ENCODE peak calls at places on chromosome 20, in nine cellular contexts. S is HTR-8/SVneo; B is MM.1S; I is foreskin fibroblast; N is NCI-H1092; P is NCI-H526 treated with DMSO at 0.1 percent for 48 hours; J is stimulated activated CD8-positive, alpha-beta memory T cell treated with anti-CD3 and anti-CD28 coated beads, Interleukin-15, amount 100 ng/mL, for 4 hours; O is GM12865; H is effector CD4-positive, alpha-beta T cell. C is an unnamed sample.

GRCh38 chr20:40563296-40563950 is 125.6 kb downstream of the MAFB start:
- DNase-seq in S (no peak), B (no peak), I (peak; percentile 4), N (no peak), P (no peak), J (no peak), O (no peak), H (no peak), C (no peak)

GRCh38 chr20:62133051-62133845 is 9.9 kb downstream of the PSMA7 start:
- DNase-seq in S (no peak), B (no peak), I (no peak), N (no peak), P (no peak), J (no peak), O (no peak), H (no peak), C (no peak)

GRCh38 chr20:47674145-47674544 is 111.1 kb downstream of the SULF2 start:
- DNase-seq in S (no peak), B (no peak), I (no peak), N (no peak), P (no peak), J (no peak), O (no peak), H (no peak), C (no peak)

GRCh38 chr20:18404172-18404571 is 62.7 kb downstream of the DZANK1 start:
- DNase-seq in S (no peak), B (no peak), I (no peak), N (no peak), P (no peak), J (no peak), O (peak; percentile 6), H (no peak), C (no peak)

GRCh38 chr20:5569021-5569420 is 181.2 kb upstream of the SHLD1 start:
- DNase-seq in S (peak; percentile 48), B (peak; percentile 72), I (peak; percentile 60), N (peak; percentile 17), P (peak; percentile 65), J (no peak), O (peak; percentile 60), H (peak; percentile 44), C (peak; percentile 22)

GRCh38 chr20:9912858-9913434 is 74.1 kb upstream of the PAK5 start:
- DNase-seq in S (peak; percentile 20), B (peak; percentile 63), I (peak; percentile 71), N (no peak), P (peak; percentile 16), J (no peak), O (peak; percentile 55), H (peak; percentile 4), C (peak; percentile 20)

GRCh38 chr20:58222446-58222845 is 6.0 kb downstream of the ANKRD60 start:
- DNase-seq in S (no peak), B (no peak), I (no peak), N (no peak), P (no peak), J (no peak), O (no peak), H (no peak), C (no peak)

GRCh38 chr20:5001174-5002076 is at the start of gene SLC23A2:
- DNase-seq in S (peak; percentile 61), B (peak; percentile 51), I (peak; percentile 65), N (no peak), P (peak; percentile 46), J (peak; percentile 49), O (peak; percentile 61), H (peak; percentile 49), C (no peak)

GRCh38 chr20:36342721-36343120 is 36.6 kb downstream of the DLGAP4 start:
- DNase-seq in S (no peak), B (no peak), I (no peak), N (no peak), P (no peak), J (no peak), O (no peak), H (no peak), C (no peak)

GRCh38 chr20:16437387-16437990 is 135.8 kb downstream of the KIF16B start:
- DNase-seq in S (no peak), B (no peak), I (no peak), N (no peak), P (no peak), J (no peak), O (no peak), H (no peak), C (no peak)

GRCh38 chr20:47681977-47682812 is 103.1 kb downstream of the SULF2 start:
- DNase-seq in S (peak; percentile 58), B (no peak), I (peak; percentile 49), N (no peak), P (no peak), J (no peak), O (no peak), H (no peak), C (no peak)

GRCh38 chr20:40599987-40600386 is 89.0 kb downstream of the MAFB start:
- DNase-seq in S (no peak), B (no peak), I (no peak), N (no peak), P (no peak), J (no peak), O (no peak), H (no peak), C (no peak)

GRCh38 chr20:33668087-33668790 is 1.5 kb downstream of the ACTL10 start:
- DNase-seq in S (no peak), B (no peak), I (no peak), N (no peak), P (no peak), J (peak; percentile 59), O (no peak), H (peak; percentile 68), C (no peak)

GRCh38 chr20:12067686-12068085 is 150.0 kb downstream of the BTBD3 start:
- DNase-seq in S (no peak), B (no peak), I (no peak), N (no peak), P (no peak), J (no peak), O (no peak), H (no peak), C (no peak)

GRCh38 chr20:24823176-24823575 is 125.9 kb upstream of the CST7 start:
- DNase-seq in S (no peak), B (no peak), I (no peak), N (no peak), P (no peak), J (no peak), O (no peak), H (no peak), C (no peak)

GRCh38 chr20:48734104-48734749 is 93.6 kb downstream of the PREX1 start:
- DNase-seq in S (no peak), B (no peak), I (peak; percentile 43), N (no peak), P (no peak), J (no peak), O (no peak), H (no peak), C (no peak)

GRCh38 chr20:23032056-23032455 is 3.1 kb upstream of the SSTR4 start:
- DNase-seq in S (no peak), B (no peak), I (no peak), N (no peak), P (no peak), J (no peak), O (no peak), H (no peak), C (no peak)

GRCh38 chr20:52410182-52410647 is 218.6 kb upstream of the ZFP64 start:
- DNase-seq in S (no peak), B (no peak), I (no peak), N (no peak), P (no peak), J (peak; percentile 8), O (no peak), H (peak; percentile 46), C (no peak)

GRCh38 chr20:46089076-46089337 is 755 bp downstream of the NCOA5 start:
- DNase-seq in S (no peak), B (no peak), I (no peak), N (peak; percentile 35), P (no peak), J (no peak), O (no peak), H (no peak), C (no peak)

GRCh38 chr20:34220581-34220980 is 20.6 kb upstream of the ASIP start:
- DNase-seq in S (peak; percentile 72), B (no peak), I (peak; percentile 56), N (no peak), P (no peak), J (no peak), O (no peak), H (no peak), C (no peak)

GRCh38 chr20:35515949-35516645 is 13.4 kb downstream of the C20orf173 start:
- DNase-seq in S (peak; percentile 87), B (no peak), I (peak; percentile 88), N (no peak), P (no peak), J (no peak), O (no peak), H (no peak), C (peak; percentile 43)

GRCh38 chr20:46713957-46714834 is 4.7 kb downstream of the SLC2A10 start:
- DNase-seq in S (no peak), B (no peak), I (no peak), N (no peak), P (no peak), J (no peak), O (no peak), H (no peak), C (no peak)

GRCh38 chr20:17138237-17138636 is 88.6 kb upstream of the PCSK2 start:
- DNase-seq in S (no peak), B (no peak), I (no peak), N (no peak), P (no peak), J (no peak), O (no peak), H (no peak), C (no peak)

GRCh38 chr20:46648903-46649649 is 2.2 kb downstream of the SLC13A3 start:
- DNase-seq in S (no peak), B (no peak), I (no peak), N (no peak), P (peak; percentile 51), J (no peak), O (peak; percentile 24), H (no peak), C (no peak)

GRCh38 chr20:9889270-9889981 is 50.5 kb upstream of the PAK5 start:
- DNase-seq in S (no peak), B (peak; percentile 86), I (no peak), N (no peak), P (no peak), J (no peak), O (peak; percentile 44), H (no peak), C (no peak)

GRCh38 chr20:38211200-38212097 is 46.4 kb upstream of the TGM2 start:
- DNase-seq in S (no peak), B (no peak), I (no peak), N (no peak), P (no peak), J (no peak), O (no peak), H (no peak), C (no peak)

GRCh38 chr20:9966966-9967365 is 67.8 kb upstream of the ANKEF1 start:
- DNase-seq in S (no peak), B (no peak), I (peak; percentile 43), N (no peak), P (no peak), J (no peak), O (peak; percentile 7), H (no peak), C (no peak)

GRCh38 chr20:17669306-17669931 is 12.6 kb downstream of the RRBP1 start:
- DNase-seq in S (no peak), B (peak; percentile 53), I (no peak), N (no peak), P (no peak), J (no peak), O (no peak), H (no peak), C (no peak)

C was measured in Panc1.